ENCODE peak calls at places on chromosomes 5 and 9, in six cellular contexts. J is omental fat pad, A is stomach, B is kidney glomerular epithelial cell, C is fibroblast of the conjunctiva, P is brain pericyte. X is an unnamed sample.

GRCh38 chr5:175655411-175655810 is 2.5 kb upstream of the HRH2 start:
- DNase-seq in J (no peak), A (no peak), B (no peak), C (no peak), P (no peak), X (no peak)

GRCh38 chr5:141767671-141768070 is 85.6 kb upstream of the ARAP3 start:
- DNase-seq in J (no peak), A (no peak), B (no peak), C (no peak), P (no peak), X (no peak)

GRCh38 chr5:151483647-151484046 is 36.2 kb downstream of the SLC36A1 start:
- DNase-seq in J (no peak), A (no peak), B (no peak), C (no peak), P (no peak), X (no peak)

GRCh38 chr5:149370878-149371277 is 8.2 kb downstream of the IL17B start:
- DNase-seq in J (no peak), A (no peak), B (no peak), C (no peak), P (no peak), X (no peak)

GRCh38 chr5:3417376-3417943 is 178.2 kb upstream of the IRX1 start:
- DNase-seq in J (no peak), A (no peak), B (no peak), C (no peak), P (no peak), X (no peak)

GRCh38 chr9:95083086-95083768 is 234.3 kb downstream of the FANCC start:
- DNase-seq in J (no peak), A (no peak), B (no peak), C (no peak), P (no peak), X (no peak)

GRCh38 chr5:121285861-121286527 is 565.7 kb upstream of the FTMT start:
- DNase-seq in J (no peak), A (no peak), B (no peak), C (no peak), P (no peak), X (no peak)

GRCh38 chr5:107979900-107980299 is 309.2 kb upstream of the EFNA5 start:
- DNase-seq in J (no peak), A (no peak), B (no peak), C (no peak), P (no peak), X (no peak)

GRCh38 chr9:77876091-77876490 is 155.5 kb downstream of the GNAQ start:
- DNase-seq in J (no peak), A (no peak), B (peak), C (no peak), P (no peak), X (no peak)

GRCh38 chr9:121765021-121765950 is 113.9 kb downstream of the DAB2IP start:
- DNase-seq in J (no peak), A (peak), B (peak), C (no peak), P (no peak), X (no peak)

GRCh38 chr9:117564839-117565238 is 139.4 kb upstream of the TLR4 start:
- DNase-seq in J (no peak), A (no peak), B (no peak), C (no peak), P (no peak), X (no peak)

GRCh38 chr5:38347040-38347763 is 88.8 kb downstream of the EGFLAM start:
- DNase-seq in J (no peak), A (no peak), B (peak), C (no peak), P (no peak), X (no peak)

GRCh38 chr5:138212828-138213160 is 329 bp downstream of the CDC23 start:
- DNase-seq in J (no peak), A (no peak), B (no peak), C (no peak), P (no peak), X (no peak)

GRCh38 chr9:125493384-125493783 is 213.6 kb downstream of the MAPKAP1 start:
- DNase-seq in J (no peak), A (peak), B (no peak), C (no peak), P (no peak), X (no peak)

GRCh38 chr9:114652776-114653555 is 4.6 kb downstream of the TEX53 start:
- DNase-seq in J (no peak), A (no peak), B (no peak), C (no peak), P (no peak), X (no peak)

GRCh38 chr5:67770431-67771025 is 445.0 kb upstream of the PIK3R1 start:
- DNase-seq in J (no peak), A (no peak), B (no peak), C (no peak), P (no peak), X (no peak)

GRCh38 chr5:31833710-31834109 is 194.8 kb downstream of the PDZD2 start:
- DNase-seq in J (no peak), A (no peak), B (no peak), C (no peak), P (no peak), X (no peak)

GRCh38 chr9:122364783-122365150 is 6.1 kb upstream of the PTGS1 start:
- DNase-seq in J (no peak), A (no peak), B (no peak), C (no peak), P (no peak), X (no peak)

GRCh38 chr5:90015584-90016018 is 394.0 kb downstream of the CETN3 start:
- DNase-seq in J (no peak), A (no peak), B (peak), C (no peak), P (no peak), X (no peak)

GRCh38 chr5:169521366-169521983 is 62.1 kb upstream of the SPDL1 start:
- DNase-seq in J (no peak), A (peak), B (no peak), C (no peak), P (no peak), X (no peak)

GRCh38 chr9:121034529-121034928 is 15.5 kb downstream of the C5 start:
- DNase-seq in J (no peak), A (no peak), B (no peak), C (no peak), P (no peak), X (no peak)

GRCh38 chr9:106324596-106325280 is 538.2 kb upstream of the ZNF462 start:
- DNase-seq in J (no peak), A (no peak), B (no peak), C (no peak), P (no peak), X (no peak)

GRCh38 chr5:139733698-139734491 is 61.7 kb upstream of the PSD2 start:
- DNase-seq in J (no peak), A (peak), B (no peak), C (no peak), P (no peak), X (no peak)

GRCh38 chr5:134127988-134128647 is 13.6 kb downstream of the TCF7 start:
- DNase-seq in J (no peak), A (no peak), B (no peak), C (no peak), P (no peak), X (no peak)

GRCh38 chr5:59843511-59844230 is 49.9 kb downstream of the PDE4D start:
- DNase-seq in J (no peak), A (no peak), B (no peak), C (no peak), P (no peak), X (no peak)

GRCh38 chr5:4575608-4576007 is 564.5 kb upstream of the ADAMTS16 start:
- DNase-seq in J (no peak), A (no peak), B (no peak), C (no peak), P (no peak), X (no peak)